ENCODE peak calls at places on chromosomes 7 and 10, in seven cellular contexts. M, W, F, S, Y, A and X are unnamed samples.

GRCh38 chr10:49414496-49414895 is 18.6 kb upstream of the DRGX start:
- DNase-seq in M (no peak), W (no peak), F (no peak), S (no peak), Y (no peak), A (no peak), X (no peak)

GRCh38 chr7:80640841-80641240 is 2.4 kb downstream of the CD36 start:
- DNase-seq in M (peak; percentile 74), W (peak; percentile 61), F (peak; percentile 41), S (peak; percentile 66), Y (no peak), A (peak; percentile 66), X (peak; percentile 18)

GRCh38 chr7:150716368-150716767 is at the start of gene GIMAP1:
- DNase-seq in M (no peak), W (no peak), F (no peak), S (no peak), Y (no peak), A (no peak), X (no peak)

GRCh38 chr10:78688221-78688944 is 380.4 kb upstream of the ZMIZ1 start:
- DNase-seq in M (no peak), W (no peak), F (no peak), S (no peak), Y (no peak), A (no peak), X (no peak)

GRCh38 chr10:77511498-77512218 is 126.0 kb downstream of the KCNMA1 start:
- DNase-seq in M (no peak), W (no peak), F (no peak), S (peak; percentile 47), Y (no peak), A (no peak), X (no peak)

GRCh38 chr7:139034336-139034735 is 1.5 kb downstream of the ZC3HAV1L start:
- DNase-seq in M (peak; percentile 32), W (no peak), F (no peak), S (peak; percentile 80), Y (no peak), A (no peak), X (no peak)

GRCh38 chr10:63760034-63760707 is 239.0 kb downstream of the REEP3 start:
- DNase-seq in M (no peak), W (no peak), F (no peak), S (no peak), Y (no peak), A (no peak), X (no peak)

GRCh38 chr7:133518718-133519117 is 265.8 kb downstream of the EXOC4 start:
- DNase-seq in M (no peak), W (no peak), F (no peak), S (no peak), Y (no peak), A (no peak), X (no peak)

GRCh38 chr7:135808206-135808605 is 59.6 kb upstream of the FAM180A start:
- DNase-seq in M (no peak), W (no peak), F (no peak), S (no peak), Y (no peak), A (no peak), X (no peak)

GRCh38 chr7:123126171-123126570 is 73.6 kb downstream of the SLC13A1 start:
- DNase-seq in M (no peak), W (no peak), F (no peak), S (no peak), Y (no peak), A (no peak), X (no peak)

GRCh38 chr10:56547163-56547562 is 186.1 kb upstream of the ZWINT start:
- DNase-seq in M (no peak), W (no peak), F (no peak), S (no peak), Y (no peak), A (no peak), X (no peak)

GRCh38 chr7:137983308-137984008 is 18.4 kb downstream of the CREB3L2 start:
- DNase-seq in M (no peak), W (no peak), F (no peak), S (no peak), Y (no peak), A (no peak), X (no peak)

DNA sequence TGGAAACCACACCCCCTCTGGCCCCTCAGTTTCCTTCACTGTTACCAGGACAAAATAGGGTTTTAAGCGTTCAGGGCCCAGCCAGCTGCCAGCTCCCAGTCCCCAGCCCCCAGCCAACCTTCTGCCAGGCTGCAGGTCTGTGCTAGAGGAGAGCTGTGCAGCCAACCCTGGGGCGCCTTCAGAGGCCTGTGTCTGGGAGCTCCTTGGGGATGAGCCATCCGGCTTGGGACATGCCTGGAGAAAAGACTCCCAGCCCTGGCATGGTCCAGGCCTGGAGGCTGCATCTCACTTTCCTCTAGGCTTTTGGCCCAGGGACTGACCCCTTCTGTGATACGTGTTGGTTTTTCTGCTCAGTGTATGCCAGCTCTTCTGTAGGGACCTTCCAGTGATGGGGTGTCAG is 487.6 kb upstream of the MGMT start:
- DNase-seq in M (no peak), W (no peak), F (no peak), S (no peak), Y (no peak), A (no peak), X (no peak)
- TF ChIP-seq CTCF in M (no peak), W (no peak), F (no peak), S (no peak), Y (no peak), A (no peak), X (no peak)

GRCh38 chr7:84105582-84105981 is 89.0 kb downstream of the SEMA3A start:
- DNase-seq in M (no peak), W (no peak), F (peak; percentile 39), S (no peak), Y (no peak), A (peak; percentile 46), X (no peak)

GRCh38 chr7:84102213-84102612 is 92.4 kb downstream of the SEMA3A start:
- DNase-seq in M (peak; percentile 52), W (no peak), F (peak; percentile 70), S (no peak), Y (no peak), A (peak; percentile 76), X (no peak)

GRCh38 chr7:84106291-84106690 is 88.3 kb downstream of the SEMA3A start:
- DNase-seq in M (no peak), W (no peak), F (no peak), S (peak; percentile 38), Y (no peak), A (no peak), X (no peak)

GRCh38 chr7:84104841-84105240 is 89.7 kb downstream of the SEMA3A start:
- DNase-seq in M (no peak), W (no peak), F (no peak), S (no peak), Y (no peak), A (no peak), X (no peak)

GRCh38 chr7:84100866-84101265 is 93.7 kb downstream of the SEMA3A start:
- DNase-seq in M (peak; percentile 84), W (peak; percentile 40), F (peak; percentile 41), S (peak; percentile 43), Y (no peak), A (peak; percentile 70), X (no peak)
- TF ChIP-seq CTCF in M (peak; percentile 56), W (peak; percentile 32), F (peak; percentile 40), S (peak; percentile 30), Y (no peak), A (no peak), X (no peak)

DNA sequence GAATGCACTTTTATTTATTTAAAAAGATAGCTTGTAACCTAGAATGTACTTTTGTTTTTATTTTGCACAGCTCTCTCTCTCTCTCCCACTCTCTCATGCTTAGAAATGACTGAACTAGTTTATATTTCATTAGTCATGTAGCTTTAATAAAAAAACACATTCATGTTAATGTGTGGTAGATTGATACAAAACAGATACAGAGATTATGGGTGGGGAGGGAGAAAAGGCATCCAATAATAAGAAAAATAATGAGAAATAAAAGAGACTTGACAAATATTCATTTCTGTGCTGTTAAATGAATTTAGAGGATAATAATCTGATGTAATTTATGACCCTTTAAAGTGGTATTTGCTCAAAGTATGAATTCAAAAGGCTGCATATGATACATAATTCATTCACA is 105.6 kb upstream of the DNAJB12 start:
- DNase-seq in M (no peak), W (no peak), F (no peak), S (no peak), Y (no peak), A (no peak), X (no peak)
- TF ChIP-seq CTCF in M (no peak), W (no peak), F (no peak), S (no peak), Y (no peak), A (no peak), X (no peak)

DNA sequence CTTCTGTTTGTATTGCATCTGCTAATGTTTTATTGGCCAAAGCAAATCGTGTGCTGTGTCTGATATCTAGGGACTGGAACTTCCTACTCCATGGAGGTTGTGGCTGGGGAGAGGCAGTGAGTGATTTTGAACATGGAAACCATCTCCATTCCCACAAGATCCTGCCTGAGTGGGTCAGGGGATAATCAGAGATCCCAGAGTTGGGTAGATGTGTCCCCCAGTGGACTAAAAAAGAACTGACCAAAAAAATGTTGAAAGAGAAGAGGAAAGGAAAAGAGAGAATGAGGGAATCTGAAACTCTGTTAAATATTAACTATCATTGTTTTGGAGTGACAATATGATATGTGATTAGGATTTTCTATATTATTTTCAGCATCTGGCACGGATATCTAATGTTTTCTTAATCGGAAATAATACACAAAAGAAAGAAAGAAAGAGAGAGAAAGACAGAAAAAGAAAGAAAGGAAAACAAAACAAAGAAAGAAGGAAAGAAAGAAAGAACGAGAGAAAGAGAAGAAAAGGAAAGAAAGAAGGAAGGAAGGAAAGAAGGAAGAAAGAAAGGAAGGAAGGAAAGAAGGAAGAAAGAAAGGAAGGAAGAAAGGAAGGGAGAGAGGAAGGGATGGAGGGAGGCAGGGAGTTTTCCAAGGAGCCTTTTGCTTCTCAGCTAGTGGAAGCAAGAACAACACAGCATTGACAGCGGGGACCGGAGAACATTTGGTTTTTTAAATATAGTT is 638.5 kb downstream of the CCSER2 start:
- DNase-seq in M (no peak), W (no peak), F (no peak), S (no peak), Y (no peak), A (no peak), X (no peak)
- TF ChIP-seq CTCF in M (no peak), W (no peak), F (no peak), S (no peak), Y (no peak), A (no peak), X (no peak)

DNA sequence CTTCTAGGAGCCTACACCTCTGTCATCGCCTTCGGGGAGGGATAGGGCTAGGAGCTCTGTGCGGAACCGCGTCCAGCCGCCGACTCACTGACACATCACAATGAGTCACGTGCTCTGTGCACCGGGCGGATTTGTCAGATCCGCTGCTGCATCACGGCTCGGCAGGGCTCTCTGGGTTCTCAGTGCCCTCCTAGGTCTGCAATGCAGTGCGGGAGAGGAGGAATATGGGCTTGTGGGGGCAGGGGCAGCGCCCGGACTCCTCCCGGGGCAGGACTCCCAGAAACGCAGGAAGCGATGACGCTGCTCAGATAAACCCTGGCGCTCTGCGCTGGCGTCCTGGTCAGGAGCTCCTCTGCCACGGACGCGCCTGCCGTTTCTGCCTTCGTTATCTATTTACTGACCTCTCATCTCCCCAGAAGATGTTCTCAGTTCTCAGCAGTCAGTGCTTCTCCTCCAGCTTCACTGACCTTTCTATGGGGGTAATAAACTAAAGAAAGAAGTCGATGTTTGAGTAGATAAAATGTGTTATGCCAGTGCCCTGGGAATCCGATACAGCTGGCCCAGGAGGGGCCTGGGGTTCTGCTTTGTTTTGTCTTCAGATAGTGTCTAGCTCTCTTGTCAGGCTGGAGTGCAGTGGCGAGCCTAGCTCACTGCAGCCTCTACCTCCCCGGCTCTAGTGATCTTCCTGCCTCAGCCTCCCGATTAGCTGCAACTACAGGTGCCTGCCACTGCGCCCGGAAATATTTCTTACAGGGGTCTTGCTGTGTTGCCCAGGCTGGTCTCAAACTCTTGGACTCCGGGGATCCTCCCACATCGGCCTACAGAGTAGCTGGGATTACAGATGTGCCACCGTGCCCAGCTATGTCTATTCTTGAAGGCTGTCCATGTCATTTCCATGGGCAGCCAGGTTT is 22.8 kb upstream of the ITGB1 start:
- DNase-seq in M (peak; percentile 100), W (peak; percentile 99), F (peak; percentile 98), S (peak; percentile 100), Y (peak; percentile 66), A (peak; percentile 96), X (peak; percentile 88)
- TF ChIP-seq CTCF in M (no peak), W (no peak), F (no peak), S (no peak), Y (no peak), A (no peak), X (no peak)